ENCODE peak calls at places on chromosomes 12 and 14, in six cellular contexts. Y is right cardiac atrium; E is T follicular helper cell; K is CD8-positive, alpha-beta T cell; G is activated naive CD4-positive, alpha-beta T cell; A is T-helper 17 cell. X is an unnamed sample.

GRCh38 chr14:104687601-104688504 is 1.6 kb upstream of the INF2 start:
- DNase-seq in Y (peak), E (no peak), K (no peak), G (no peak), A (no peak), X (no peak)

GRCh38 chr14:77011226-77011762 is 17.2 kb downstream of the IRF2BPL start:
- DNase-seq in Y (no peak), E (no peak), K (no peak), G (no peak), A (no peak), X (no peak)

GRCh38 chr14:34462132-34462893 is at the start of gene SPTSSA:
- DNase-seq in Y (peak), E (peak), K (peak), G (peak), A (peak), X (peak)

GRCh38 chr14:54102051-54102456 is 145.4 kb upstream of the BMP4 start:
- DNase-seq in Y (no peak), E (no peak), K (no peak), G (no peak), A (no peak), X (no peak)

GRCh38 chr12:47905313-47905730 is 528 bp upstream of the VDR start:
- DNase-seq in Y (peak), E (no peak), K (no peak), G (no peak), A (peak), X (peak)

GRCh38 chr12:83404521-83404920 is 717.8 kb downstream of the TMTC2 start:
- DNase-seq in Y (no peak), E (no peak), K (no peak), G (no peak), A (no peak), X (no peak)

GRCh38 chr12:93804392-93805179 is 127.4 kb downstream of the CRADD start:
- DNase-seq in Y (no peak), E (no peak), K (no peak), G (no peak), A (no peak), X (no peak)

GRCh38 chr12:108399514-108399913 is 60.4 kb upstream of the CMKLR1 start:
- DNase-seq in Y (peak), E (no peak), K (no peak), G (no peak), A (no peak), X (no peak)

GRCh38 chr12:32987526-32987925 is 90.9 kb upstream of the PKP2 start:
- DNase-seq in Y (no peak), E (no peak), K (no peak), G (no peak), A (no peak), X (no peak)

GRCh38 chr14:80055226-80055625 is 156.1 kb downstream of the DIO2 start:
- DNase-seq in Y (no peak), E (no peak), K (no peak), G (no peak), A (no peak), X (no peak)

GRCh38 chr12:111444706-111445310 is 39.1 kb downstream of the SH2B3 start:
- DNase-seq in Y (peak), E (peak), K (peak), G (peak), A (peak), X (no peak)

GRCh38 chr12:1220127-1221092 is 229.4 kb downstream of the ERC1 start:
- DNase-seq in Y (no peak), E (no peak), K (no peak), G (no peak), A (no peak), X (no peak)

GRCh38 chr12:91991397-91992187 is 154.1 kb downstream of the BTG1 start:
- DNase-seq in Y (no peak), E (no peak), K (no peak), G (no peak), A (no peak), X (no peak)

GRCh38 chr12:873954-874353 is 75.5 kb downstream of the RAD52 start:
- DNase-seq in Y (no peak), E (no peak), K (no peak), G (no peak), A (no peak), X (no peak)

GRCh38 chr14:77154421-77154820 is 12.8 kb upstream of the ZDHHC22 start:
- DNase-seq in Y (no peak), E (no peak), K (no peak), G (no peak), A (no peak), X (no peak)

GRCh38 chr14:75831971-75832370 is 149.8 kb downstream of the TGFB3 start:
- DNase-seq in Y (no peak), E (no peak), K (no peak), G (no peak), A (no peak), X (no peak)

GRCh38 chr12:51891843-51892242 is 3.9 kb downstream of the ANKRD33 start:
- DNase-seq in Y (no peak), E (no peak), K (no peak), G (no peak), A (no peak), X (no peak)

X was measured in omental fat pad.